ENCODE peak calls at places on chromosomes 2 and 18, in seven cellular contexts. N, V, G, P, H, K and C are unnamed samples.

GRCh38 chr2:138059967-138060635 is 95.8 kb downstream of the HNMT start:
- DNase-seq in N (no peak), V (peak), G (no peak), P (peak), H (no peak), K (peak), C (no peak)

GRCh38 chr2:152537252-152537651 is 180.0 kb downstream of the PRPF40A start:
- DNase-seq in N (no peak), V (no peak), G (no peak), P (peak), H (no peak), K (no peak), C (no peak)

GRCh38 chr2:119117408-119117807 is 41.1 kb downstream of the C1QL2 start:
- DNase-seq in N (no peak), V (no peak), G (no peak), P (no peak), H (no peak), K (no peak), C (no peak)

GRCh38 chr18:67504739-67505138 is 11.8 kb downstream of the DSEL start:
- DNase-seq in N (no peak), V (no peak), G (no peak), P (no peak), H (no peak), K (no peak), C (no peak)

GRCh38 chr2:114119846-114120348 is 230.0 kb downstream of the ACTR3 start:
- DNase-seq in N (no peak), V (no peak), G (no peak), P (no peak), H (no peak), K (no peak), C (no peak)

GRCh38 chr2:219452361-219453317 is 18.0 kb downstream of the SPEG start:
- DNase-seq in N (peak), V (peak), G (no peak), P (peak), H (no peak), K (no peak), C (no peak)

GRCh38 chr2:176272870-176273269 is 3.6 kb downstream of the MTX2 start:
- DNase-seq in N (no peak), V (peak), G (no peak), P (no peak), H (no peak), K (no peak), C (no peak)

GRCh38 chr2:239824866-239825704 is 200.1 kb downstream of the NDUFA10 start:
- DNase-seq in N (no peak), V (peak), G (peak), P (peak), H (no peak), K (no peak), C (no peak)

GRCh38 chr2:64624108-64624610 is 29.6 kb downstream of the SERTAD2 start:
- DNase-seq in N (no peak), V (no peak), G (peak), P (no peak), H (no peak), K (no peak), C (no peak)

GRCh38 chr2:52879561-52879960 is 888.0 kb upstream of the CHAC2 start:
- DNase-seq in N (no peak), V (no peak), G (no peak), P (no peak), H (no peak), K (no peak), C (no peak)

GRCh38 chr2:82491591-82491990 is 1967.5 kb downstream of the SUCLG1 start:
- DNase-seq in N (no peak), V (no peak), G (no peak), P (no peak), H (no peak), K (no peak), C (no peak)

GRCh38 chr2:106062627-106063026 is 131.5 kb downstream of the UXS1 start:
- DNase-seq in N (no peak), V (no peak), G (peak), P (no peak), H (no peak), K (no peak), C (no peak)

DNA sequence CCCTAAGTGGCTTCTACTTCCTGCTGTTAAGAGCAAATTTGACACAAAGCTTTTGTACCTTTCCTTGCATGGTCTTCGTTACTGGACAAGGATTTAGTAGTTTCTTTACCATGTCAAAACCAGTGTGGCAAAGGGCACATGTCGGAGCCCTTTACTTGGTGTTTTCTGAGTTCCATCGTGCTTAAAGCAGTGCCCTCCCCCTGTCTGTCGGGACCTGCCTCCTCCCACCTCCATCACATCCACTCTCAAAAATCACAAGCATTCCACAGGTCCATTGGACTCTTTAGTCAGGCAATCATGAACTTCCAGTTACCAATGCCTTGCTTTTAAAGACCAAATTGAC is 763 bp downstream of the CCDC141 start:
- DNase-seq in N (no peak), V (no peak), G (no peak), P (no peak), H (no peak), K (no peak), C (no peak)
- TF ChIP-seq JUND in N (no peak), V (no peak), G (no peak), P (no peak), H (no peak), K (no peak), C (no peak)

DNA sequence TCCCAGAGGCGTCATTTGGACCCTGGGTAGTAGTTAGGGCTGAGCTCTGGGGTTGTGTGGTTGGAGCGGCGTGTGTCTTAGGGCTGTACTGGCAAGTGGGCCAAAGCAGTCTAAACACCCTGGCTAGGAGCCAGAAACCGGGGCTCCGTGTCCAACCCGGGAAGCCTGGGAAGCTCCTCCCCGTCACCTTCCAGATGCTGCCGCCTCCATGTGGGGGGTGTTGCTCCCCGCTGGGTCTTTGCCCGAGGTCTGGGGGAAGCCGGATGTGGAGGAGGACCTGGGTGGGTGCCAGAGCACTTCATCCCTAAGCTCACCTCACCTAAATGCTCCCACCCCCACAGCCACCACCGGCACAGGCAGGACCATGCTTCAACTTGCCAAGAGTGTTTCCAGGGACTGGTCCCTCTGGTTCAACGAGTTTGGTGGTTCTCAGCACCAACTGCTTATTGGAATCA is 25.4 kb downstream of the TET3 start:
- DNase-seq in N (no peak), V (peak), G (no peak), P (peak), H (no peak), K (no peak), C (peak)
- TF ChIP-seq JUND in N (no peak), V (no peak), G (no peak), P (no peak), H (no peak), K (no peak), C (no peak)

GRCh38 chr2:96762529-96763253 is 2.0 kb downstream of the CNNM4 start:
- DNase-seq in N (no peak), V (no peak), G (peak), P (no peak), H (no peak), K (no peak), C (no peak)
- TF ChIP-seq JUND in N (no peak), V (no peak), G (no peak), P (no peak), H (no peak), K (no peak), C (no peak)

GRCh38 chr2:1708476-1709334 is 35.6 kb downstream of the PXDN start:
- DNase-seq in N (no peak), V (no peak), G (no peak), P (peak), H (no peak), K (no peak), C (no peak)
- TF ChIP-seq JUND in N (no peak), V (no peak), G (no peak), P (no peak), H (no peak), K (no peak), C (no peak)

DNA sequence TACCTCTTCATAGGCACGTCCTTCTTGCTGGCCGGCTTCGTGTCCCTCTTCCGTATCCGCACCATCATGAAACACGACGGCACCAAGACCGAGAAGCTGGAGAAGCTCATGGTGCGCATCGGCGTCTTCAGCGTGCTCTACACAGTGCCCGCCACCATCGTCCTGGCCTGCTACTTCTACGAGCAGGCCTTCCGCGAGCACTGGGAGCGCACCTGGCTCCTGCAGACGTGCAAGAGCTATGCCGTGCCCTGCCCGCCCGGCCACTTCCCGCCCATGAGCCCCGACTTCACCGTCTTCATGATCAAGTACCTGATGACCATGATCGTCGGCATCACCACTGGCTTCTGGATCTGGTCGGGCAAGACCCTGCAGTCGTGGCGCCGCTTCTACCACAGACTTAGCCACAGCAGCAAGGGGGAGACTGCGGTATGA is 2.3 kb downstream of the FZD7 start:
- DNase-seq in N (no peak), V (no peak), G (no peak), P (no peak), H (no peak), K (no peak), C (no peak)
- TF ChIP-seq JUND in N (no peak), V (no peak), G (no peak), P (no peak), H (no peak), K (no peak), C (no peak)

GRCh38 chr2:8626572-8626971 is 55.3 kb upstream of the ID2 start:
- DNase-seq in N (no peak), V (peak), G (no peak), P (no peak), H (no peak), K (no peak), C (no peak)

GRCh38 chr2:8623958-8624591 is 57.8 kb upstream of the ID2 start:
- DNase-seq in N (no peak), V (no peak), G (no peak), P (peak), H (no peak), K (no peak), C (no peak)

GRCh38 chr2:8623576-8623957 is 58.3 kb upstream of the ID2 start:
- DNase-seq in N (no peak), V (no peak), G (no peak), P (no peak), H (no peak), K (no peak), C (no peak)

GRCh38 chr2:8625399-8626283 is 56.2 kb upstream of the ID2 start:
- DNase-seq in N (no peak), V (no peak), G (no peak), P (no peak), H (no peak), K (peak), C (no peak)

GRCh38 chr2:8624855-8625398 is 56.9 kb upstream of the ID2 start:
- DNase-seq in N (no peak), V (no peak), G (no peak), P (no peak), H (no peak), K (peak), C (no peak)
- TF ChIP-seq JUND in N (no peak), V (no peak), G (no peak), P (no peak), H (no peak), K (no peak), C (no peak)

DNA sequence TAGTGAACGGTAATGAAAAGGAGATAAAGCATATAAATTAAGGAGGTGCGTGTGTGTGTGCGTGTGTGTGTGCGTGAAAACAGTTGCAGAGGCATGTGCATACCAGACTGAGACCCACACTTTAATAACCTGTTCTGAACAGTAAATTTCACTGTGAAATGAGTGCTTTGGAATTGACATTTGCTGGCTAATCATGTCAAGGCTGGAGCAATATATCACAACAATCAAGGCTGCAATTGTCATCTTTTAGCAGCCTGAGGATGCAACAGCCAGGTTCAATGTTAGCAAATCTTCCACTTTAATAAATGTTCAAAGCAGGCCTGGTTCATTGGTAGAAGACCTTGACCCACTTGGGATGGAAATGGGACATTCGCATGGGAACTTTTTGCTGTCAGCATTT is 58.0 kb downstream of the DCDC2C start:
- DNase-seq in N (no peak), V (no peak), G (no peak), P (no peak), H (no peak), K (no peak), C (no peak)
- TF ChIP-seq JUND in N (no peak), V (no peak), G (no peak), P (no peak), H (no peak), K (no peak), C (no peak)

DNA sequence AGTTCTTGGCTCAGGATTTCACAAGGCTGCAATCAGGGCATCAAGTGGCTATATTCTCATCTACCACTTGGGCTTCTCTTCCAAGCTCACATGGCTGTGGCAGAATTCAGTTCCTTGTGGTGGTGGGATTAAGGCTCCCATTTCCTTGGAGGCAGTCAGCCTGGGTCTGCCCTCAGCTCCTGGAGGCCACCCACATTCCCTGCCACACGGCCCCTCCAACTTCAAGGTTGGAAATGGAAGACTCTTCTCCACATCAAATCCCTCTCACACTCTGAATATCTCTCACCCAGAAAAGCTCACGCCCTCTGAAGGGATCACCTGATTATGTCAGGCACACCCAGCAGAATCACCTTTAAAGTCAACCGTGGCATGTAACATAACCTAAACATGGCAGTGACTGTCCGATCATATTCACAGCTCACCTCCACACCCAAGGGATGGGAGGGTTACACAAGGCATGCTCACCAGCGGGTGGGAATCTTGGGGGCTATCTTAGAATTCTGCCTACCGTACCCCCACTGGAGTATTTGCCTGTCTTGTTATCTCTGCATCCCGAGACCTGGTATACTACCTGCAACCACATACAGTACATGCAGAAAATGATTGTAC is 256.2 kb upstream of the KLHL29 start:
- DNase-seq in N (no peak), V (no peak), G (no peak), P (no peak), H (no peak), K (no peak), C (no peak)
- TF ChIP-seq JUND in N (no peak), V (no peak), G (no peak), P (no peak), H (no peak), K (no peak), C (no peak)

GRCh38 chr2:226838758-226839555 is 3.1 kb downstream of the RHBDD1 start:
- DNase-seq in N (no peak), V (no peak), G (no peak), P (no peak), H (no peak), K (peak), C (no peak)

GRCh38 chr2:226837334-226837733 is 1.5 kb downstream of the RHBDD1 start:
- DNase-seq in N (no peak), V (no peak), G (no peak), P (no peak), H (no peak), K (no peak), C (no peak)

GRCh38 chr2:226836548-226836885 is 663 bp downstream of the RHBDD1 start:
- DNase-seq in N (no peak), V (no peak), G (no peak), P (peak), H (no peak), K (no peak), C (no peak)

GRCh38 chr2:226839960-226840359 is 4.1 kb downstream of the RHBDD1 start:
- DNase-seq in N (no peak), V (no peak), G (no peak), P (no peak), H (no peak), K (no peak), C (no peak)

GRCh38 chr2:226837787-226838603 is 2.1 kb downstream of the RHBDD1 start:
- DNase-seq in N (no peak), V (peak), G (no peak), P (peak), H (no peak), K (no peak), C (no peak)
- TF ChIP-seq JUND in N (no peak), V (no peak), G (no peak), P (no peak), H (no peak), K (no peak), C (no peak)